ENCODE peak calls at places on chromosomes 6 and 20, in five cellular contexts. One of them, this sample, is unnamed. For H3K4me1, the result is how much of the 10 kb centered on the place peaks cover.

GRCh38 chr6:74519172-74519571 is 686.7 kb downstream of the COL12A1 start:
- DNase-seq in Panc1: peak
- DNase-seq in psoas muscle: no peak
- DNase-seq in ovary: no peak
- DNase-seq in heart left ventricle: no peak
- DNase-seq in this sample: no peak

GRCh38 chr6:110484321-110484720 is 7.9 kb upstream of the SLC22A16 start:
- DNase-seq in Panc1: no peak
- DNase-seq in ovary: no peak
- DNase-seq in heart left ventricle: no peak
- DNase-seq in psoas muscle: no peak
- DNase-seq in this sample: no peak

GRCh38 chr6:6724319-6725119 is 136.0 kb downstream of the LY86 start:
- DNase-seq in psoas muscle: peak
- DNase-seq in heart left ventricle: peak
- DNase-seq in Panc1: peak
- DNase-seq in ovary: peak
- DNase-seq in this sample: no peak

GRCh38 chr20:62063981-62064787 is 1.5 kb downstream of the TAF4 start:
- DNase-seq in ovary: no peak
- DNase-seq in Panc1: no peak
- DNase-seq in psoas muscle: peak
- DNase-seq in heart left ventricle: peak
- DNase-seq in this sample: no peak

GRCh38 chr6:30767158-30767943 is 23.0 kb upstream of the IER3 start:
- DNase-seq in heart left ventricle: no peak
- DNase-seq in psoas muscle: no peak
- DNase-seq in Panc1: no peak
- DNase-seq in ovary: no peak
- DNase-seq in this sample: no peak

GRCh38 chr6:134041093-134041492 is 11.3 kb downstream of the SLC2A12 start:
- DNase-seq in Panc1: no peak
- DNase-seq in psoas muscle: no peak
- DNase-seq in heart left ventricle: no peak
- DNase-seq in ovary: no peak
- DNase-seq in this sample: no peak

GRCh38 chr20:35319206-35320197 is 27.3 kb upstream of the FAM83C start:
- DNase-seq in Panc1: no peak
- DNase-seq in heart left ventricle: no peak
- DNase-seq in psoas muscle: no peak
- DNase-seq in ovary: no peak
- DNase-seq in this sample: no peak

GRCh38 chr6:129671442-129672344 is 38.3 kb downstream of the ARHGAP18 start:
- DNase-seq in ovary: no peak
- DNase-seq in psoas muscle: no peak
- DNase-seq in Panc1: no peak
- DNase-seq in heart left ventricle: no peak
- DNase-seq in this sample: peak

GRCh38 chr6:170099387-170099786 is 191.5 kb downstream of the DLL1 start:
- DNase-seq in ovary: peak
- DNase-seq in heart left ventricle: no peak
- DNase-seq in Panc1: no peak
- DNase-seq in psoas muscle: no peak
- DNase-seq in this sample: no peak

GRCh38 chr6:156912431-156912830 is 135.3 kb downstream of the ARID1B start:
- DNase-seq in Panc1: no peak
- DNase-seq in psoas muscle: no peak
- DNase-seq in ovary: no peak
- DNase-seq in heart left ventricle: no peak
- DNase-seq in this sample: no peak

GRCh38 chr6:162785632-162786242 is 58.0 kb downstream of the PACRG start:
- DNase-seq in ovary: no peak
- DNase-seq in heart left ventricle: peak
- DNase-seq in Panc1: no peak
- DNase-seq in psoas muscle: no peak
- DNase-seq in this sample: no peak

GRCh38 chr6:167493961-167494697 is 169.2 kb downstream of the TTLL2 start:
- DNase-seq in ovary: peak
- DNase-seq in psoas muscle: peak
- DNase-seq in Panc1: no peak
- DNase-seq in heart left ventricle: peak
- DNase-seq in this sample: no peak

GRCh38 chr6:13586936-13587542 is 12.6 kb downstream of the SIRT5 start:
- DNase-seq in heart left ventricle: no peak
- DNase-seq in ovary: no peak
- DNase-seq in Panc1: no peak
- DNase-seq in psoas muscle: no peak
- DNase-seq in this sample: no peak

GRCh38 chr6:84033523-84034451 is at the start of gene MRAP2:
- DNase-seq in Panc1: no peak
- DNase-seq in ovary: no peak
- DNase-seq in psoas muscle: peak
- DNase-seq in heart left ventricle: no peak
- DNase-seq in this sample: no peak

GRCh38 chr20:37382539-37383120 is 36.7 kb downstream of the SRC start:
- DNase-seq in Panc1: no peak
- DNase-seq in heart left ventricle: no peak
- DNase-seq in ovary: peak
- DNase-seq in psoas muscle: no peak
- DNase-seq in this sample: no peak
- H3K4me1 ChIP-seq in Panc1: under half
- H3K4me1 ChIP-seq in heart left ventricle: under half
- H3K4me1 ChIP-seq in ovary: under half
- H3K4me1 ChIP-seq in psoas muscle: under half
- H3K4me1 ChIP-seq in this sample: under half

GRCh38 chr6:3017304-3017703 is 17.6 kb downstream of the NQO2 start:
- DNase-seq in Panc1: no peak
- DNase-seq in psoas muscle: no peak
- DNase-seq in ovary: no peak
- DNase-seq in heart left ventricle: no peak
- DNase-seq in this sample: no peak
- H3K4me3 ChIP-seq in Panc1: no peak
- H3K4me3 ChIP-seq in psoas muscle: no peak
- H3K4me3 ChIP-seq in ovary: no peak
- H3K4me3 ChIP-seq in heart left ventricle: no peak
- H3K4me3 ChIP-seq in this sample: no peak

GRCh38 chr6:111601875-111602274 is 3.8 kb downstream of the TRAF3IP2 start:
- DNase-seq in psoas muscle: no peak
- DNase-seq in Panc1: no peak
- DNase-seq in ovary: peak
- DNase-seq in heart left ventricle: no peak
- DNase-seq in this sample: no peak
- H3K4me1 ChIP-seq in psoas muscle: half or more
- H3K4me1 ChIP-seq in Panc1: half or more
- H3K4me1 ChIP-seq in ovary: under half
- H3K4me1 ChIP-seq in heart left ventricle: half or more
- H3K4me1 ChIP-seq in this sample: under half

GRCh38 chr6:41027251-41027650 is 11.8 kb downstream of the UNC5CL start:
- DNase-seq in Panc1: no peak
- DNase-seq in ovary: no peak
- DNase-seq in heart left ventricle: no peak
- DNase-seq in psoas muscle: no peak
- DNase-seq in this sample: no peak
- H3K4me3 ChIP-seq in Panc1: peak
- H3K4me3 ChIP-seq in ovary: peak
- H3K4me3 ChIP-seq in heart left ventricle: peak
- H3K4me3 ChIP-seq in psoas muscle: peak
- H3K4me3 ChIP-seq in this sample: peak

DNA sequence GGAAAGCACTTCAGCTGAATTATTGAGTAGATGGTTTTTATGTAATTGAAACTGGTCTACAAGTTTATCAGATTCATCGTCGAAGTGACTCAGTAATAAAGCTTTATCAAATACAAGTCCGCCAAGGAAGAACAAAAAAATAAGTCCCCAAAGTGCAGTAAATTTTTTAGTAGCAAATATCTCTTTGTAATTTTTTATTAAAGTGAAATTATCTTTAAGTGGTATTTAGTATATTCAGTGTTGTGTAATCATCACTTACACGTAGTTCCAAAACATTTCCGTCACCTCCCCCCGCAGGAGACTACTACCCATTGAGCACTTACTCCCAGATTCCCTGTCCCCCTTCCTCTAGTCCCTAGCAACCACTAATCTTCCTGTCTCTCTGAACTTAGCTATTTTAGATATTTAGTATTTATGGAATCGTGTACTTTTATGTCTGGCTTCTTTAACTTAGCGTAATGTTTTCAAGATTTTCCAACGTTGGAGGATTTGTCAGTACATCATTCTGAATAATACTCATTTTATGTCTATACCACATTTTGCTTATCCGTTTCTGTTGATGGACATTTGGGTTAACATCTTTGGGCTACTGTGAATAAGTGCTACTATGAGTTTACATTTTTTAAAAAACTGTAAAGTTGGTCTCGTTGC is 1.1 kb downstream of the SRSF3 start:
- DNase-seq in ovary: peak
- DNase-seq in heart left ventricle: no peak
- DNase-seq in psoas muscle: no peak
- DNase-seq in Panc1: no peak
- DNase-seq in this sample: no peak
- H3K4me1 ChIP-seq in ovary: under half
- H3K4me1 ChIP-seq in heart left ventricle: half or more
- H3K4me1 ChIP-seq in psoas muscle: under half
- H3K4me1 ChIP-seq in Panc1: under half
- H3K4me1 ChIP-seq in this sample: under half

This sample was measured in iPS DF 6.9.